ENCODE peak calls at places on chromosome 22, in five cellular contexts. One of them, this sample, is unnamed. For H3K4me1, the result is how much of the 10 kb centered on the place peaks cover.

GRCh38 chr22:47219789-47220188 is 457.3 kb downstream of the TBC1D22A start:
- DNase-seq in body of pancreas: no peak
- DNase-seq in prostate gland: no peak
- DNase-seq in cardiac muscle cell: no peak
- DNase-seq in pancreas: no peak
- DNase-seq in this sample: no peak

GRCh38 chr22:33492210-33492651 is 428.0 kb downstream of the LARGE1 start:
- DNase-seq in body of pancreas: no peak
- DNase-seq in prostate gland: no peak
- DNase-seq in cardiac muscle cell: peak
- DNase-seq in pancreas: no peak
- DNase-seq in this sample: no peak

GRCh38 chr22:27554106-27554814 is 247.3 kb downstream of the MN1 start:
- DNase-seq in body of pancreas: no peak
- DNase-seq in prostate gland: no peak
- DNase-seq in cardiac muscle cell: no peak
- DNase-seq in pancreas: no peak
- DNase-seq in this sample: peak

GRCh38 chr22:27656970-27657369 is 144.6 kb downstream of the MN1 start:
- DNase-seq in body of pancreas: no peak
- DNase-seq in prostate gland: no peak
- DNase-seq in cardiac muscle cell: no peak
- DNase-seq in pancreas: no peak
- DNase-seq in this sample: no peak

GRCh38 chr22:26979294-26979693 is 321.9 kb downstream of the MIAT start:
- DNase-seq in body of pancreas: no peak
- DNase-seq in prostate gland: no peak
- DNase-seq in cardiac muscle cell: peak
- DNase-seq in pancreas: no peak
- DNase-seq in this sample: no peak

GRCh38 chr22:35380537-35381423 is at the start of gene HMOX1:
- DNase-seq in body of pancreas: peak
- DNase-seq in prostate gland: peak
- DNase-seq in cardiac muscle cell: peak
- DNase-seq in pancreas: peak
- DNase-seq in this sample: peak

GRCh38 chr22:20211997-20212753 is 55.9 kb downstream of the RTN4R start:
- DNase-seq in body of pancreas: peak
- DNase-seq in prostate gland: no peak
- DNase-seq in cardiac muscle cell: no peak
- DNase-seq in pancreas: peak
- DNase-seq in this sample: no peak

GRCh38 chr22:32567544-32567943 is 92.9 kb downstream of the FBXO7 start:
- DNase-seq in body of pancreas: no peak
- DNase-seq in prostate gland: no peak
- DNase-seq in cardiac muscle cell: no peak
- DNase-seq in pancreas: no peak
- DNase-seq in this sample: no peak

GRCh38 chr22:30891781-30892180 is 76.8 kb downstream of the MORC2 start:
- DNase-seq in body of pancreas: no peak
- DNase-seq in prostate gland: no peak
- DNase-seq in cardiac muscle cell: no peak
- DNase-seq in pancreas: no peak
- DNase-seq in this sample: no peak

GRCh38 chr22:20422965-20423635 is 14.5 kb downstream of the SCARF2 start:
- DNase-seq in body of pancreas: peak
- DNase-seq in prostate gland: no peak
- DNase-seq in cardiac muscle cell: no peak
- DNase-seq in pancreas: peak
- DNase-seq in this sample: peak

GRCh38 chr22:50698546-50698945 is 25.9 kb downstream of the SHANK3 start:
- DNase-seq in body of pancreas: no peak
- DNase-seq in prostate gland: no peak
- DNase-seq in cardiac muscle cell: no peak
- DNase-seq in pancreas: peak
- DNase-seq in this sample: no peak

GRCh38 chr22:27453688-27454087 is 347.9 kb downstream of the MN1 start:
- DNase-seq in body of pancreas: no peak
- DNase-seq in prostate gland: no peak
- DNase-seq in cardiac muscle cell: no peak
- DNase-seq in pancreas: no peak
- DNase-seq in this sample: no peak

GRCh38 chr22:44032126-44032730 is 8.1 kb downstream of the PARVB start:
- DNase-seq in body of pancreas: no peak
- DNase-seq in prostate gland: no peak
- DNase-seq in cardiac muscle cell: peak
- DNase-seq in pancreas: no peak
- DNase-seq in this sample: no peak

GRCh38 chr22:20424937-20425587 is 12.6 kb downstream of the SCARF2 start:
- DNase-seq in body of pancreas: no peak
- DNase-seq in prostate gland: no peak
- DNase-seq in cardiac muscle cell: no peak
- DNase-seq in pancreas: peak
- DNase-seq in this sample: peak

GRCh38 chr22:49638788-49639187 is 188.9 kb downstream of the BRD1 start:
- DNase-seq in body of pancreas: no peak
- DNase-seq in prostate gland: no peak
- DNase-seq in cardiac muscle cell: no peak
- DNase-seq in pancreas: no peak
- DNase-seq in this sample: peak

GRCh38 chr22:23061471-23062280 is 8.6 kb upstream of the GNAZ start:
- DNase-seq in body of pancreas: no peak
- DNase-seq in prostate gland: no peak
- DNase-seq in cardiac muscle cell: no peak
- DNase-seq in pancreas: peak
- DNase-seq in this sample: no peak

GRCh38 chr22:49977578-49977977 is 17.0 kb downstream of the PIM3 start:
- DNase-seq in body of pancreas: no peak
- DNase-seq in prostate gland: no peak
- DNase-seq in cardiac muscle cell: no peak
- DNase-seq in pancreas: no peak
- DNase-seq in this sample: no peak

GRCh38 chr22:49497266-49497665 is 330.4 kb downstream of the BRD1 start:
- DNase-seq in body of pancreas: no peak
- DNase-seq in prostate gland: no peak
- DNase-seq in cardiac muscle cell: no peak
- DNase-seq in pancreas: no peak
- DNase-seq in this sample: no peak

DNA sequence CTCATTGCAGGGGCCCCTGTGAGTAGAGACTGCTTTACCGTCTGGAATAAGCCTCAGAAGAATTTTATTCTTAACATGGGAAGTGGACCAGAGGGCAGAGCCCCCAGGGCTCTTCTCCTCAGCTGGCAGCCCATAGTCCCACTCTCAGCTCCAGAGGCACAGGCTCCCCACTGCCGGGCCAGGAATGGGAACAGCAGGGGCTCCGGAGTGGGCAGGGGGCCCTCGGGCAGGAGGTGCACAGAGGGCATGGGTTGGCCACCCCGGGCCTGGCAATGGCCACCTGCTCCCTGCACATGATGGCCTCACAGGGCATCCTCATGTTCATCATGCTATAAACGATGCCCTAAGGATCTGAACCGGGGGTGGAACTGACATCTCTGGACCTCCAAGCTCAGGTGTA is 1469.7 kb downstream of the BRD1 start:
- DNase-seq in body of pancreas: no peak
- DNase-seq in prostate gland: no peak
- DNase-seq in cardiac muscle cell: no peak
- DNase-seq in pancreas: no peak
- DNase-seq in this sample: no peak
- H3K4me1 ChIP-seq in body of pancreas: under half
- H3K4me1 ChIP-seq in prostate gland: under half
- H3K4me1 ChIP-seq in cardiac muscle cell: under half
- H3K4me1 ChIP-seq in pancreas: under half
- H3K4me1 ChIP-seq in this sample: under half

GRCh38 chr22:29784451-29785361 is 17.5 kb downstream of the UQCR10 start:
- DNase-seq in body of pancreas: peak
- DNase-seq in prostate gland: no peak
- DNase-seq in cardiac muscle cell: no peak
- DNase-seq in pancreas: no peak
- DNase-seq in this sample: peak

GRCh38 chr22:29787371-29787980 is 20.3 kb downstream of the UQCR10 start:
- DNase-seq in body of pancreas: peak
- DNase-seq in prostate gland: no peak
- DNase-seq in cardiac muscle cell: no peak
- DNase-seq in pancreas: no peak
- DNase-seq in this sample: no peak

GRCh38 chr22:29786026-29786425 is 18.9 kb downstream of the UQCR10 start:
- DNase-seq in body of pancreas: no peak
- DNase-seq in prostate gland: no peak
- DNase-seq in cardiac muscle cell: no peak
- DNase-seq in pancreas: no peak
- DNase-seq in this sample: no peak

GRCh38 chr22:29790061-29790460 is 22.9 kb downstream of the UQCR10 start:
- DNase-seq in body of pancreas: no peak
- DNase-seq in prostate gland: no peak
- DNase-seq in cardiac muscle cell: no peak
- DNase-seq in pancreas: no peak
- DNase-seq in this sample: no peak

DNA sequence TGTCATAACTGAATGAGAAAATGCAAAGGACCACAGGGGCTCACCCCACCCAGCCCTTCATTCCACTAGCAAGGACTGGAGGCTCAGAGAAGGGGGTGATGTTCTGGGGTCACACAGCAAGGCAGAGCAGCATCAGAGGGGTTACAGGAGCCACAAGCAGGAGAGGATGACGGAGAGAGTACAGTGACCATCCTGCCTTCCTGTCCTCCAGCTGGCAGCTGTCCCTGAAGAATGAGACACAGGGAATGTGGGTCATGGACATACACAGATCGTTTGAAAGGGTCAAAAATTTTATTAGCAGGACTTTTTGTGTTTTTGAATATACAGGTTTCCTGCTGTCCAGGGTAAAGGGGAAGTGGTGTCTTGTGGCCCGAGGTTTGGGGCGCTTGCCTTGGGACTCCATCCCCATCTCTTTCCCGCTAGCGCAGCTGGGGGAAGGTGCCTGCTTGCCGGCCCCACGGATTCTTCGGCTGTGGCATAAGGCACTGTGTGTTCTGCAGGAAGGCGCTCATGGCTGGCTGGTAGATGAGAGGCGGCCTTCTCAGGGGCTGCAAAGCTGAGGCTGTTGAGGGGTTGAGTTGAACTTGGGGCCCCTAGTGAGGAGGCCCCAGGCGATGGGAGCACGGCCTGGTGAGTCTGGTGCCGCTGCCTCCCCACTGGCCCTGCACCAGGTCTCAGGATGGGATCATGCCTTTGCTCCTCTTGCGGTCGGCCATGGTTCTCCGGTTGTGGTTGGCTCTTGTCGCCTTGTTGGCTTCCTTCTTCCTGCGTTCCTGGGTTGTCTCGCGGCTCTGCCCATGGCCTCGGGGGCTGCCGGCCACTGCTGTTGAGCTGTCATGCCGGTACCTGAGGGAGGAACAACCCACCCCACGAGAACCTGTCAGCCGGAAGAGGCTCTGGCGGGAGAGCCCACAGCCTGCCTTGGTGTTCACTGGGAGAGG is 21.4 kb downstream of the UQCR10 start:
- DNase-seq in body of pancreas: no peak
- DNase-seq in prostate gland: no peak
- DNase-seq in cardiac muscle cell: no peak
- DNase-seq in pancreas: no peak
- DNase-seq in this sample: peak
- H3K27ac ChIP-seq in body of pancreas: peak
- H3K27ac ChIP-seq in prostate gland: no peak
- H3K27ac ChIP-seq in cardiac muscle cell: no peak
- H3K27ac ChIP-seq in pancreas: peak
- H3K27ac ChIP-seq in this sample: peak

GRCh38 chr22:42909363-42910058 is 52.4 kb upstream of the ARFGAP3 start:
- DNase-seq in body of pancreas: no peak
- DNase-seq in prostate gland: no peak
- DNase-seq in cardiac muscle cell: no peak
- DNase-seq in pancreas: no peak
- DNase-seq in this sample: no peak
- H3K4me1 ChIP-seq in body of pancreas: half or more
- H3K4me1 ChIP-seq in prostate gland: under half
- H3K4me1 ChIP-seq in cardiac muscle cell: half or more
- H3K4me1 ChIP-seq in pancreas: under half
- H3K4me1 ChIP-seq in this sample: under half

GRCh38 chr22:37951305-37951704 is 2.1 kb downstream of the C22orf23 start:
- DNase-seq in body of pancreas: no peak
- DNase-seq in prostate gland: no peak
- DNase-seq in cardiac muscle cell: no peak
- DNase-seq in pancreas: no peak
- DNase-seq in this sample: no peak
- H3K27ac ChIP-seq in body of pancreas: no peak
- H3K27ac ChIP-seq in prostate gland: no peak
- H3K27ac ChIP-seq in cardiac muscle cell: no peak
- H3K27ac ChIP-seq in pancreas: no peak
- H3K27ac ChIP-seq in this sample: no peak

GRCh38 chr22:21589415-21589814 is 21.9 kb downstream of the UBE2L3 start:
- DNase-seq in body of pancreas: no peak
- DNase-seq in prostate gland: no peak
- DNase-seq in cardiac muscle cell: no peak
- DNase-seq in pancreas: no peak
- DNase-seq in this sample: no peak
- H3K4me1 ChIP-seq in body of pancreas: under half
- H3K4me1 ChIP-seq in prostate gland: under half
- H3K4me1 ChIP-seq in cardiac muscle cell: under half
- H3K4me1 ChIP-seq in pancreas: under half
- H3K4me1 ChIP-seq in this sample: under half

GRCh38 chr22:42948205-42948804 is 66.6 kb downstream of the PACSIN2 start:
- DNase-seq in body of pancreas: no peak
- DNase-seq in prostate gland: no peak
- DNase-seq in cardiac muscle cell: no peak
- DNase-seq in pancreas: no peak
- DNase-seq in this sample: no peak

GRCh38 chr22:42945736-42946135 is 69.2 kb downstream of the PACSIN2 start:
- DNase-seq in body of pancreas: no peak
- DNase-seq in prostate gland: no peak
- DNase-seq in cardiac muscle cell: no peak
- DNase-seq in pancreas: no peak
- DNase-seq in this sample: no peak

GRCh38 chr22:42949159-42949558 is 65.8 kb downstream of the PACSIN2 start:
- DNase-seq in body of pancreas: no peak
- DNase-seq in prostate gland: no peak
- DNase-seq in cardiac muscle cell: no peak
- DNase-seq in pancreas: no peak
- DNase-seq in this sample: peak

GRCh38 chr22:42946551-42947198 is 68.3 kb downstream of the PACSIN2 start:
- DNase-seq in body of pancreas: no peak
- DNase-seq in prostate gland: no peak
- DNase-seq in cardiac muscle cell: no peak
- DNase-seq in pancreas: no peak
- DNase-seq in this sample: no peak

GRCh38 chr22:42947211-42947990 is 67.5 kb downstream of the PACSIN2 start:
- DNase-seq in body of pancreas: peak
- DNase-seq in prostate gland: no peak
- DNase-seq in cardiac muscle cell: peak
- DNase-seq in pancreas: peak
- DNase-seq in this sample: peak
- H3K27ac ChIP-seq in body of pancreas: peak
- H3K27ac ChIP-seq in prostate gland: peak
- H3K27ac ChIP-seq in cardiac muscle cell: peak
- H3K27ac ChIP-seq in pancreas: peak
- H3K27ac ChIP-seq in this sample: no peak

This sample was measured in adrenal gland.